ENCODE peak calls at places on chromosomes 11 and 22, in eight cellular contexts. One of them, this sample, is unnamed.

GRCh38 chr22:27972732-27973698 is 54.0 kb upstream of the PITPNB start:
- DNase-seq in colonic mucosa: peak; percentile 45
- DNase-seq in fibroblast of lung: no peak
- DNase-seq in endodermal cell: peak; percentile 65
- DNase-seq in Panc1: no peak
- DNase-seq in gastrocnemius medialis: no peak
- DNase-seq in psoas muscle: no peak
- DNase-seq in ovary: no peak
- DNase-seq in this sample: no peak

GRCh38 chr11:116042125-116042524 is 537.9 kb upstream of the CADM1 start:
- DNase-seq in colonic mucosa: no peak
- DNase-seq in fibroblast of lung: no peak
- DNase-seq in endodermal cell: no peak
- DNase-seq in Panc1: no peak
- DNase-seq in gastrocnemius medialis: no peak
- DNase-seq in psoas muscle: no peak
- DNase-seq in ovary: no peak
- DNase-seq in this sample: no peak

GRCh38 chr11:12189543-12190235 is 79.3 kb downstream of the MICAL2 start:
- DNase-seq in colonic mucosa: no peak
- DNase-seq in fibroblast of lung: no peak
- DNase-seq in endodermal cell: no peak
- DNase-seq in Panc1: no peak
- DNase-seq in gastrocnemius medialis: no peak
- DNase-seq in psoas muscle: no peak
- DNase-seq in ovary: no peak
- DNase-seq in this sample: peak; percentile 98

GRCh38 chr22:48496226-48496845 is 1331.3 kb downstream of the BRD1 start:
- DNase-seq in colonic mucosa: no peak
- DNase-seq in fibroblast of lung: no peak
- DNase-seq in endodermal cell: no peak
- DNase-seq in Panc1: no peak
- DNase-seq in gastrocnemius medialis: no peak
- DNase-seq in psoas muscle: peak; percentile 35
- DNase-seq in ovary: no peak
- DNase-seq in this sample: no peak

GRCh38 chr11:65439331-65440181 is 17.0 kb downstream of the NEAT1 start:
- DNase-seq in colonic mucosa: peak; percentile 16
- DNase-seq in fibroblast of lung: peak; percentile 52
- DNase-seq in endodermal cell: no peak
- DNase-seq in Panc1: no peak
- DNase-seq in gastrocnemius medialis: no peak
- DNase-seq in psoas muscle: peak; percentile 58
- DNase-seq in ovary: peak; percentile 16
- DNase-seq in this sample: peak; percentile 33

GRCh38 chr11:69985331-69985653 is 92.8 kb upstream of the ANO1 start:
- DNase-seq in colonic mucosa: no peak
- DNase-seq in fibroblast of lung: no peak
- DNase-seq in endodermal cell: no peak
- DNase-seq in Panc1: no peak
- DNase-seq in gastrocnemius medialis: no peak
- DNase-seq in psoas muscle: no peak
- DNase-seq in ovary: no peak
- DNase-seq in this sample: no peak

GRCh38 chr11:73195191-73196007 is 22.7 kb upstream of the P2RY2 start:
- DNase-seq in colonic mucosa: peak; percentile 75
- DNase-seq in fibroblast of lung: no peak
- DNase-seq in endodermal cell: no peak
- DNase-seq in Panc1: no peak
- DNase-seq in gastrocnemius medialis: no peak
- DNase-seq in psoas muscle: peak; percentile 17
- DNase-seq in ovary: no peak
- DNase-seq in this sample: peak; percentile 96

GRCh38 chr22:22235564-22235963 is 9.0 kb upstream of the VPREB1 start:
- DNase-seq in colonic mucosa: peak; percentile 25
- DNase-seq in fibroblast of lung: peak; percentile 19
- DNase-seq in endodermal cell: peak; percentile 86
- DNase-seq in Panc1: peak; percentile 15
- DNase-seq in gastrocnemius medialis: no peak
- DNase-seq in psoas muscle: no peak
- DNase-seq in ovary: no peak
- DNase-seq in this sample: peak; percentile 24

GRCh38 chr11:34346551-34346950 is 11.3 kb downstream of the ABTB2 start:
- DNase-seq in colonic mucosa: no peak
- DNase-seq in fibroblast of lung: peak; percentile 16
- DNase-seq in endodermal cell: no peak
- DNase-seq in Panc1: no peak
- DNase-seq in gastrocnemius medialis: no peak
- DNase-seq in psoas muscle: no peak
- DNase-seq in ovary: no peak
- DNase-seq in this sample: peak; percentile 39

GRCh38 chr22:43948836-43949235 is 6.4 kb upstream of the SAMM50 start:
- DNase-seq in colonic mucosa: no peak
- DNase-seq in fibroblast of lung: no peak
- DNase-seq in endodermal cell: no peak
- DNase-seq in Panc1: no peak
- DNase-seq in gastrocnemius medialis: no peak
- DNase-seq in psoas muscle: no peak
- DNase-seq in ovary: no peak
- DNase-seq in this sample: no peak

GRCh38 chr22:40603088-40603605 is 33.4 kb downstream of the MRTFA start:
- DNase-seq in colonic mucosa: no peak
- DNase-seq in fibroblast of lung: peak; percentile 64
- DNase-seq in endodermal cell: no peak
- DNase-seq in Panc1: no peak
- DNase-seq in gastrocnemius medialis: no peak
- DNase-seq in psoas muscle: no peak
- DNase-seq in ovary: no peak
- DNase-seq in this sample: peak; percentile 73

GRCh38 chr22:21984793-21985192 is 2.2 kb upstream of the TOP3B start:
- DNase-seq in colonic mucosa: no peak
- DNase-seq in fibroblast of lung: peak; percentile 16
- DNase-seq in endodermal cell: peak; percentile 92
- DNase-seq in Panc1: no peak
- DNase-seq in gastrocnemius medialis: no peak
- DNase-seq in psoas muscle: no peak
- DNase-seq in ovary: no peak
- DNase-seq in this sample: peak; percentile 18

GRCh38 chr11:8307601-8308000 is 43.9 kb upstream of the LMO1 start:
- DNase-seq in colonic mucosa: no peak
- DNase-seq in fibroblast of lung: no peak
- DNase-seq in endodermal cell: no peak
- DNase-seq in Panc1: no peak
- DNase-seq in gastrocnemius medialis: no peak
- DNase-seq in psoas muscle: no peak
- DNase-seq in ovary: no peak
- DNase-seq in this sample: no peak

GRCh38 chr11:28107331-28107725 is 628 bp downstream of the KIF18A start:
- DNase-seq in colonic mucosa: no peak
- DNase-seq in fibroblast of lung: no peak
- DNase-seq in endodermal cell: no peak
- DNase-seq in Panc1: peak; percentile 39
- DNase-seq in gastrocnemius medialis: no peak
- DNase-seq in psoas muscle: no peak
- DNase-seq in ovary: no peak
- DNase-seq in this sample: peak; percentile 56

GRCh38 chr11:118921929-118922744 is 3.6 kb downstream of the BCL9L start:
- DNase-seq in colonic mucosa: peak; percentile 87
- DNase-seq in fibroblast of lung: peak; percentile 87
- DNase-seq in endodermal cell: peak; percentile 89
- DNase-seq in Panc1: no peak
- DNase-seq in gastrocnemius medialis: peak; percentile 85
- DNase-seq in psoas muscle: peak; percentile 95
- DNase-seq in ovary: peak; percentile 86
- DNase-seq in this sample: peak; percentile 61

GRCh38 chr11:128890543-128891409 is at the start of gene KCNJ5:
- DNase-seq in colonic mucosa: peak; percentile 38
- DNase-seq in fibroblast of lung: no peak
- DNase-seq in endodermal cell: peak; percentile 83
- DNase-seq in Panc1: no peak
- DNase-seq in gastrocnemius medialis: no peak
- DNase-seq in psoas muscle: peak; percentile 60
- DNase-seq in ovary: peak; percentile 44
- DNase-seq in this sample: no peak

GRCh38 chr11:17395978-17396377 is 7.5 kb upstream of the KCNJ11 start:
- DNase-seq in colonic mucosa: no peak
- DNase-seq in fibroblast of lung: no peak
- DNase-seq in endodermal cell: no peak
- DNase-seq in Panc1: no peak
- DNase-seq in gastrocnemius medialis: no peak
- DNase-seq in psoas muscle: no peak
- DNase-seq in ovary: no peak
- DNase-seq in this sample: no peak

GRCh38 chr11:17393472-17393871 is 5.0 kb upstream of the KCNJ11 start:
- DNase-seq in colonic mucosa: no peak
- DNase-seq in fibroblast of lung: no peak
- DNase-seq in endodermal cell: no peak
- DNase-seq in Panc1: no peak
- DNase-seq in gastrocnemius medialis: no peak
- DNase-seq in psoas muscle: no peak
- DNase-seq in ovary: no peak
- DNase-seq in this sample: no peak

GRCh38 chr11:17395554-17395961 is 7.1 kb upstream of the KCNJ11 start:
- DNase-seq in colonic mucosa: no peak
- DNase-seq in fibroblast of lung: no peak
- DNase-seq in endodermal cell: no peak
- DNase-seq in Panc1: no peak
- DNase-seq in gastrocnemius medialis: no peak
- DNase-seq in psoas muscle: no peak
- DNase-seq in ovary: no peak
- DNase-seq in this sample: no peak

GRCh38 chr11:17396598-17397310 is 8.3 kb upstream of the KCNJ11 start:
- DNase-seq in colonic mucosa: no peak
- DNase-seq in fibroblast of lung: no peak
- DNase-seq in endodermal cell: no peak
- DNase-seq in Panc1: no peak
- DNase-seq in gastrocnemius medialis: no peak
- DNase-seq in psoas muscle: no peak
- DNase-seq in ovary: no peak
- DNase-seq in this sample: no peak

DNA sequence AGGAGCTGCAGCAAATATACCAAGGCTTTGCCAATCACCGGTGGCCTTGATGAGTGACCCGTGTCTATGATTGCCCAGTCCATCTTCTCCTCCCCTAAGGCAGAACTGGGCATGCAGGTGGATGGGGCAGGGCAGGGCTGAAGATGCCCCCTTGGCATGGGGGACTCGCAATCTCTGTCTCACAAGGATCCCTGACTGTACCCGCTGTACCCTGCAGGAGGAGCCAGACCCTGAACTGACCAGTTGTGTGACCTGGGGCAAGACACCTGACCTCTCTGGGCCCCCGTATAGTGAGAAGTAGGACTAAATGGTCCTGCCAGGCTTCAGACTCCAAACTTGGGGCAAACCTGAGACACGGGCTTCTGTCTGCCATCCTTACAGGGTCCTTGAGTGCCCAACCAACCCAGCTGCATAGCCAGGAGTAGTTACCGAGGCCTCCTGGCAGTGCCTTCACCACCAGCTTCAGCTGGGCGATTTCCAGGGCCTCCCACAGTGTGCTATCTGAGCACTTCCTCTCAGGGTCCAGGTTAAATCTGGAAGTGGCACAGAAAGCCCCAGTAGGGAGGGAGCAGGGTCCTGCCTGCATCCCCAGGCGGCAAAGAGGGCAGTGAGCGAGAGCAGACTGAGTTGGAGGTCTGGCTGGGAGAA is 6.4 kb upstream of the KCNJ11 start:
- DNase-seq in colonic mucosa: no peak
- DNase-seq in fibroblast of lung: no peak
- DNase-seq in endodermal cell: no peak
- DNase-seq in Panc1: no peak
- DNase-seq in gastrocnemius medialis: no peak
- DNase-seq in psoas muscle: no peak
- DNase-seq in ovary: no peak
- DNase-seq in this sample: no peak
- TF ChIP-seq CTCF in colonic mucosa: no peak
- TF ChIP-seq CTCF in fibroblast of lung: no peak
- TF ChIP-seq CTCF in endodermal cell: peak; percentile 48
- TF ChIP-seq CTCF in Panc1: no peak
- TF ChIP-seq CTCF in gastrocnemius medialis: no peak
- TF ChIP-seq CTCF in psoas muscle: no peak
- TF ChIP-seq CTCF in ovary: no peak
- TF ChIP-seq CTCF in this sample: no peak

GRCh38 chr22:35411112-35411511 is 11.2 kb downstream of the MCM5 start:
- DNase-seq in colonic mucosa: no peak
- DNase-seq in fibroblast of lung: no peak
- DNase-seq in endodermal cell: no peak
- DNase-seq in Panc1: no peak
- DNase-seq in gastrocnemius medialis: no peak
- DNase-seq in psoas muscle: no peak
- DNase-seq in ovary: no peak
- DNase-seq in this sample: no peak
- H3K36me3 ChIP-seq in colonic mucosa: no peaks in the 10 kb centered on the region
- H3K36me3 ChIP-seq in fibroblast of lung: peaks cover 21% of the 10 kb centered on the region
- H3K36me3 ChIP-seq in endodermal cell: peaks cover 87% of the 10 kb centered on the region
- H3K36me3 ChIP-seq in Panc1: peaks cover 5% of the 10 kb centered on the region
- H3K36me3 ChIP-seq in gastrocnemius medialis: no peaks in the 10 kb centered on the region
- H3K36me3 ChIP-seq in psoas muscle: no peaks in the 10 kb centered on the region
- H3K36me3 ChIP-seq in ovary: no peaks in the 10 kb centered on the region
- H3K36me3 ChIP-seq in this sample: peaks cover 11% of the 10 kb centered on the region

GRCh38 chr11:66958956-66959274 is 732 bp upstream of the PC start:
- DNase-seq in colonic mucosa: no peak
- DNase-seq in fibroblast of lung: no peak
- DNase-seq in endodermal cell: no peak
- DNase-seq in Panc1: no peak
- DNase-seq in gastrocnemius medialis: no peak
- DNase-seq in psoas muscle: no peak
- DNase-seq in ovary: no peak
- DNase-seq in this sample: no peak
- H3K4me3 ChIP-seq in colonic mucosa: peak overlapping the region; percentile 62
- H3K4me3 ChIP-seq in fibroblast of lung: peak overlapping the region; percentile 43
- H3K4me3 ChIP-seq in endodermal cell: peak overlapping the region; percentile 72
- H3K4me3 ChIP-seq in Panc1: peak overlapping the region; percentile 66
- H3K4me3 ChIP-seq in gastrocnemius medialis: peak overlapping the region; percentile 34
- H3K4me3 ChIP-seq in psoas muscle: peak overlapping the region; percentile 67
- H3K4me3 ChIP-seq in ovary: peak overlapping the region; percentile 18
- H3K4me3 ChIP-seq in this sample: peak overlapping the region; percentile 29

GRCh38 chr11:779120-779954 is 2.0 kb upstream of the GATD1 start:
- DNase-seq in colonic mucosa: no peak
- DNase-seq in fibroblast of lung: no peak
- DNase-seq in endodermal cell: peak; percentile 45
- DNase-seq in Panc1: no peak
- DNase-seq in gastrocnemius medialis: no peak
- DNase-seq in psoas muscle: no peak
- DNase-seq in ovary: no peak
- DNase-seq in this sample: no peak

GRCh38 chr11:774873-775592 is 2.3 kb downstream of the GATD1 start:
- DNase-seq in colonic mucosa: no peak
- DNase-seq in fibroblast of lung: no peak
- DNase-seq in endodermal cell: no peak
- DNase-seq in Panc1: no peak
- DNase-seq in gastrocnemius medialis: no peak
- DNase-seq in psoas muscle: no peak
- DNase-seq in ovary: peak; percentile 19
- DNase-seq in this sample: peak; percentile 59

GRCh38 chr11:776459-777287 is 614 bp downstream of the GATD1 start:
- DNase-seq in colonic mucosa: no peak
- DNase-seq in fibroblast of lung: no peak
- DNase-seq in endodermal cell: peak; percentile 91
- DNase-seq in Panc1: no peak
- DNase-seq in gastrocnemius medialis: no peak
- DNase-seq in psoas muscle: peak; percentile 68
- DNase-seq in ovary: peak; percentile 33
- DNase-seq in this sample: no peak

GRCh38 chr11:779955-780532 is 2.8 kb upstream of the GATD1 start:
- DNase-seq in colonic mucosa: no peak
- DNase-seq in fibroblast of lung: no peak
- DNase-seq in endodermal cell: no peak
- DNase-seq in Panc1: no peak
- DNase-seq in gastrocnemius medialis: no peak
- DNase-seq in psoas muscle: no peak
- DNase-seq in ovary: no peak
- DNase-seq in this sample: no peak

GRCh38 chr11:777288-778255 is at the start of gene GATD1:
- DNase-seq in colonic mucosa: peak; percentile 94
- DNase-seq in fibroblast of lung: peak; percentile 78
- DNase-seq in endodermal cell: peak; percentile 97
- DNase-seq in Panc1: no peak
- DNase-seq in gastrocnemius medialis: peak; percentile 85
- DNase-seq in psoas muscle: peak; percentile 96
- DNase-seq in ovary: peak; percentile 92
- DNase-seq in this sample: peak; percentile 66
- TF ChIP-seq CTCF in colonic mucosa: no peak
- TF ChIP-seq CTCF in fibroblast of lung: no peak
- TF ChIP-seq CTCF in endodermal cell: no peak
- TF ChIP-seq CTCF in Panc1: no peak
- TF ChIP-seq CTCF in gastrocnemius medialis: peak; percentile 29
- TF ChIP-seq CTCF in psoas muscle: no peak
- TF ChIP-seq CTCF in ovary: no peak
- TF ChIP-seq CTCF in this sample: no peak

This sample was measured in bronchial epithelial cell.